ENCODE peak calls at places on chromosomes 13 and 19, in five cellular contexts. One of them, this sample, is unnamed.

GRCh38 chr13:91399189-91400093 is 1.0 kb downstream of the GPC5 start:
- DNase-seq in activated T-cell treated with anti-CD3 and anti-CD28 coated beads, Interleukin-2, amount 50 U/mL, for 72 hours: peak
- DNase-seq in cardiac fibroblast: no peak
- DNase-seq in IMR-90: no peak
- DNase-seq in activated naive CD4-positive, alpha-beta T cell treated with anti-CD3 and anti-CD28 coated beads for 36 hours: peak
- DNase-seq in this sample: no peak

GRCh38 chr19:2149980-2150793 is 1.2 kb downstream of the AP3D1 start:
- DNase-seq in cardiac fibroblast: peak
- DNase-seq in activated naive CD4-positive, alpha-beta T cell treated with anti-CD3 and anti-CD28 coated beads for 36 hours: peak
- DNase-seq in activated T-cell treated with anti-CD3 and anti-CD28 coated beads, Interleukin-2, amount 50 U/mL, for 72 hours: no peak
- DNase-seq in IMR-90: peak
- DNase-seq in this sample: peak

GRCh38 chr13:75795274-75795673 is 159.1 kb downstream of the LMO7 start:
- DNase-seq in IMR-90: no peak
- DNase-seq in cardiac fibroblast: no peak
- DNase-seq in activated T-cell treated with anti-CD3 and anti-CD28 coated beads, Interleukin-2, amount 50 U/mL, for 72 hours: no peak
- DNase-seq in activated naive CD4-positive, alpha-beta T cell treated with anti-CD3 and anti-CD28 coated beads for 36 hours: no peak
- DNase-seq in this sample: no peak

GRCh38 chr19:50702870-50703829 is 16.5 kb downstream of the SHANK1 start:
- DNase-seq in IMR-90: peak
- DNase-seq in activated naive CD4-positive, alpha-beta T cell treated with anti-CD3 and anti-CD28 coated beads for 36 hours: no peak
- DNase-seq in cardiac fibroblast: peak
- DNase-seq in activated T-cell treated with anti-CD3 and anti-CD28 coated beads, Interleukin-2, amount 50 U/mL, for 72 hours: no peak
- DNase-seq in this sample: no peak

GRCh38 chr19:58578430-58578925 is 5.3 kb upstream of the MZF1 start:
- DNase-seq in activated naive CD4-positive, alpha-beta T cell treated with anti-CD3 and anti-CD28 coated beads for 36 hours: peak
- DNase-seq in IMR-90: no peak
- DNase-seq in activated T-cell treated with anti-CD3 and anti-CD28 coated beads, Interleukin-2, amount 50 U/mL, for 72 hours: no peak
- DNase-seq in cardiac fibroblast: no peak
- DNase-seq in this sample: no peak

GRCh38 chr13:97385854-97386253 is 48.1 kb upstream of the RAP2A start:
- DNase-seq in IMR-90: no peak
- DNase-seq in cardiac fibroblast: peak
- DNase-seq in activated T-cell treated with anti-CD3 and anti-CD28 coated beads, Interleukin-2, amount 50 U/mL, for 72 hours: no peak
- DNase-seq in activated naive CD4-positive, alpha-beta T cell treated with anti-CD3 and anti-CD28 coated beads for 36 hours: no peak
- DNase-seq in this sample: no peak

GRCh38 chr19:13043285-13043684 is 48.0 kb downstream of the NFIX start:
- DNase-seq in IMR-90: no peak
- DNase-seq in cardiac fibroblast: no peak
- DNase-seq in activated T-cell treated with anti-CD3 and anti-CD28 coated beads, Interleukin-2, amount 50 U/mL, for 72 hours: no peak
- DNase-seq in activated naive CD4-positive, alpha-beta T cell treated with anti-CD3 and anti-CD28 coated beads for 36 hours: no peak
- DNase-seq in this sample: no peak

GRCh38 chr13:93450226-93450625 is 223.6 kb downstream of the GPC6 start:
- DNase-seq in IMR-90: peak
- DNase-seq in cardiac fibroblast: peak
- DNase-seq in activated T-cell treated with anti-CD3 and anti-CD28 coated beads, Interleukin-2, amount 50 U/mL, for 72 hours: no peak
- DNase-seq in activated naive CD4-positive, alpha-beta T cell treated with anti-CD3 and anti-CD28 coated beads for 36 hours: no peak
- DNase-seq in this sample: no peak

GRCh38 chr19:38250821-38251563 is 5.2 kb downstream of the PPP1R14A start:
- DNase-seq in activated naive CD4-positive, alpha-beta T cell treated with anti-CD3 and anti-CD28 coated beads for 36 hours: no peak
- DNase-seq in cardiac fibroblast: peak
- DNase-seq in activated T-cell treated with anti-CD3 and anti-CD28 coated beads, Interleukin-2, amount 50 U/mL, for 72 hours: no peak
- DNase-seq in IMR-90: no peak
- DNase-seq in this sample: no peak

GRCh38 chr13:25300861-25301346 is 521 bp upstream of the NUP58 start:
- DNase-seq in IMR-90: no peak
- DNase-seq in cardiac fibroblast: no peak
- DNase-seq in activated T-cell treated with anti-CD3 and anti-CD28 coated beads, Interleukin-2, amount 50 U/mL, for 72 hours: peak
- DNase-seq in activated naive CD4-positive, alpha-beta T cell treated with anti-CD3 and anti-CD28 coated beads for 36 hours: no peak
- DNase-seq in this sample: no peak

GRCh38 chr19:10763399-10763798 is 45.5 kb downstream of the DNM2 start:
- DNase-seq in cardiac fibroblast: no peak
- DNase-seq in activated naive CD4-positive, alpha-beta T cell treated with anti-CD3 and anti-CD28 coated beads for 36 hours: no peak
- DNase-seq in IMR-90: no peak
- DNase-seq in activated T-cell treated with anti-CD3 and anti-CD28 coated beads, Interleukin-2, amount 50 U/mL, for 72 hours: no peak
- DNase-seq in this sample: no peak

GRCh38 chr13:114053026-114053425 is 79.2 kb upstream of the C13orf46 start:
- DNase-seq in IMR-90: peak
- DNase-seq in activated T-cell treated with anti-CD3 and anti-CD28 coated beads, Interleukin-2, amount 50 U/mL, for 72 hours: no peak
- DNase-seq in cardiac fibroblast: peak
- DNase-seq in activated naive CD4-positive, alpha-beta T cell treated with anti-CD3 and anti-CD28 coated beads for 36 hours: no peak
- DNase-seq in this sample: no peak

GRCh38 chr19:15199219-15199651 is 1.6 kb downstream of the NOTCH3 start:
- DNase-seq in activated naive CD4-positive, alpha-beta T cell treated with anti-CD3 and anti-CD28 coated beads for 36 hours: no peak
- DNase-seq in activated T-cell treated with anti-CD3 and anti-CD28 coated beads, Interleukin-2, amount 50 U/mL, for 72 hours: no peak
- DNase-seq in cardiac fibroblast: no peak
- DNase-seq in IMR-90: no peak
- DNase-seq in this sample: no peak

GRCh38 chr19:54937926-54938325 is 9.4 kb downstream of the NLRP7 start:
- DNase-seq in activated T-cell treated with anti-CD3 and anti-CD28 coated beads, Interleukin-2, amount 50 U/mL, for 72 hours: peak
- DNase-seq in activated naive CD4-positive, alpha-beta T cell treated with anti-CD3 and anti-CD28 coated beads for 36 hours: peak
- DNase-seq in IMR-90: no peak
- DNase-seq in cardiac fibroblast: no peak
- DNase-seq in this sample: peak

GRCh38 chr19:5949792-5950305 is 28.1 kb downstream of the RANBP3 start:
- DNase-seq in IMR-90: no peak
- DNase-seq in cardiac fibroblast: no peak
- DNase-seq in activated T-cell treated with anti-CD3 and anti-CD28 coated beads, Interleukin-2, amount 50 U/mL, for 72 hours: peak
- DNase-seq in activated naive CD4-positive, alpha-beta T cell treated with anti-CD3 and anti-CD28 coated beads for 36 hours: peak
- DNase-seq in this sample: no peak

GRCh38 chr19:579842-580155 is 7.4 kb downstream of the BSG start:
- DNase-seq in activated naive CD4-positive, alpha-beta T cell treated with anti-CD3 and anti-CD28 coated beads for 36 hours: no peak
- DNase-seq in IMR-90: no peak
- DNase-seq in cardiac fibroblast: no peak
- DNase-seq in activated T-cell treated with anti-CD3 and anti-CD28 coated beads, Interleukin-2, amount 50 U/mL, for 72 hours: no peak
- DNase-seq in this sample: no peak

This sample was measured in GM20000.